ENCODE peak calls at places on chromosomes 12 and 14, in six cellular contexts. L, R, J, E, G and W are unnamed samples.

GRCh38 chr14:62213516-62213915 is 451.3 kb downstream of the SNAPC1 start:
- DNase-seq in R (no peak), L (no peak), J (no peak), G (no peak), E (no peak), W (peak)

GRCh38 chr14:21868442-21869046 is 194.9 kb upstream of the OR4E1 start:
- DNase-seq in G (peak), E (peak), R (no peak), L (peak), J (peak), W (no peak)

GRCh38 chr14:104895786-104896642 is 28.7 kb upstream of the PLD4 start:
- DNase-seq in G (no peak), R (no peak), L (peak), J (no peak), E (peak), W (no peak)

GRCh38 chr14:101711041-101711861 is 50.3 kb upstream of the PPP2R5C start:
- DNase-seq in E (peak), L (peak), G (no peak), R (no peak), J (no peak), W (no peak)

GRCh38 chr12:108468149-108468968 is 46.7 kb upstream of the FICD start:
- DNase-seq in E (no peak), G (peak), L (no peak), J (peak), R (no peak), W (no peak)

GRCh38 chr12:27875677-27876076 is 95.6 kb upstream of the MANSC4 start:
- DNase-seq in G (no peak), J (no peak), L (no peak), E (no peak), R (no peak), W (no peak)

GRCh38 chr12:33813536-33813935 is 208.8 kb upstream of the ALG10 start:
- DNase-seq in L (no peak), E (no peak), R (no peak), G (no peak), J (no peak), W (no peak)

GRCh38 chr12:44457465-44457864 is 418.6 kb downstream of the NELL2 start:
- DNase-seq in L (no peak), J (no peak), E (no peak), G (no peak), R (no peak), W (no peak)

GRCh38 chr14:94768521-94769412 is 1.1 kb downstream of the GSC start:
- DNase-seq in J (no peak), E (peak), R (no peak), L (no peak), G (no peak), W (no peak)

GRCh38 chr12:22229652-22230279 is 104.7 kb downstream of the ST8SIA1 start:
- DNase-seq in G (no peak), E (no peak), L (no peak), J (no peak), R (no peak), W (no peak)

GRCh38 chr14:72434856-72435255 is 459.0 kb downstream of the DPF3 start:
- DNase-seq in L (no peak), R (no peak), G (no peak), J (no peak), E (no peak), W (no peak)

GRCh38 chr14:32560213-32560857 is 231.2 kb downstream of the AKAP6 start:
- DNase-seq in E (peak), G (peak), L (peak), J (peak), R (no peak), W (peak)

GRCh38 chr12:125324861-125325260 is 259.6 kb downstream of the AACS start:
- DNase-seq in G (no peak), J (no peak), L (no peak), E (no peak), R (no peak), W (no peak)

GRCh38 chr12:128803788-128804187 is 20.0 kb downstream of the SLC15A4 start:
- DNase-seq in G (no peak), L (no peak), J (no peak), R (no peak), E (no peak), W (no peak)

GRCh38 chr12:85920324-85920947 is 46.3 kb downstream of the NTS start:
- DNase-seq in R (no peak), J (peak), E (no peak), L (no peak), G (no peak), W (no peak)

GRCh38 chr12:55073043-55074022 is 52.9 kb upstream of the OR9K2 start:
- DNase-seq in R (no peak), J (peak), L (peak), E (peak), G (peak), W (no peak)

GRCh38 chr12:79001404-79001803 is 136.8 kb downstream of the SYT1 start:
- DNase-seq in R (no peak), J (no peak), G (no peak), E (no peak), L (no peak), W (no peak)

GRCh38 chr14:50232276-50232642 is 881 bp upstream of the SOS2 start:
- DNase-seq in E (no peak), G (no peak), R (no peak), L (no peak), J (no peak), W (no peak)

GRCh38 chr14:99725774-99726537 is 41.9 kb downstream of the CYP46A1 start:
- DNase-seq in J (no peak), R (no peak), G (no peak), E (no peak), L (no peak), W (no peak)

GRCh38 chr12:120783197-120783596 is 57.6 kb downstream of the ACADS start:
- DNase-seq in R (no peak), J (no peak), L (no peak), E (no peak), G (no peak), W (peak)

GRCh38 chr14:37340353-37340752 is 142.6 kb downstream of the MIPOL1 start:
- DNase-seq in G (no peak), E (no peak), R (no peak), L (no peak), J (no peak), W (no peak)

GRCh38 chr14:32571995-32572866 is 243.1 kb downstream of the AKAP6 start:
- DNase-seq in L (no peak), R (no peak), E (no peak), G (no peak), J (no peak), W (no peak)

GRCh38 chr12:11014234-11014633 is 8.2 kb downstream of the TAS2R19 start:
- DNase-seq in E (no peak), L (no peak), J (no peak), G (no peak), R (no peak), W (no peak)

GRCh38 chr14:49774111-49774510 is 6.2 kb downstream of the KLHDC2 start:
- DNase-seq in R (no peak), L (no peak), J (no peak), E (no peak), G (no peak), W (no peak)

GRCh38 chr14:24915403-24915921 is 134.5 kb downstream of the STXBP6 start:
- DNase-seq in E (no peak), J (no peak), R (no peak), G (no peak), L (no peak), W (no peak)

GRCh38 chr14:64715628-64716412 is 11.6 kb downstream of the PLEKHG3 start:
- DNase-seq in E (peak), R (no peak), L (peak), G (no peak), J (no peak), W (no peak)

GRCh38 chr14:64719601-64720000 is 15.4 kb downstream of the PLEKHG3 start:
- DNase-seq in J (no peak), R (no peak), L (no peak), G (no peak), E (peak), W (no peak)

GRCh38 chr14:64720190-64720589 is 16.0 kb downstream of the PLEKHG3 start:
- DNase-seq in L (peak), R (no peak), E (peak), G (no peak), J (no peak), W (peak)

GRCh38 chr14:64718762-64719161 is 14.5 kb downstream of the PLEKHG3 start:
- DNase-seq in R (no peak), G (no peak), E (peak), J (no peak), L (no peak), W (no peak)

GRCh38 chr14:64717870-64718269 is 13.6 kb downstream of the PLEKHG3 start:
- DNase-seq in R (no peak), J (no peak), L (no peak), E (peak), G (no peak), W (no peak)
- H3K27ac ChIP-seq in R (peak), J (no peak), L (peak), E (peak), G (peak), W (peak)

DNA sequence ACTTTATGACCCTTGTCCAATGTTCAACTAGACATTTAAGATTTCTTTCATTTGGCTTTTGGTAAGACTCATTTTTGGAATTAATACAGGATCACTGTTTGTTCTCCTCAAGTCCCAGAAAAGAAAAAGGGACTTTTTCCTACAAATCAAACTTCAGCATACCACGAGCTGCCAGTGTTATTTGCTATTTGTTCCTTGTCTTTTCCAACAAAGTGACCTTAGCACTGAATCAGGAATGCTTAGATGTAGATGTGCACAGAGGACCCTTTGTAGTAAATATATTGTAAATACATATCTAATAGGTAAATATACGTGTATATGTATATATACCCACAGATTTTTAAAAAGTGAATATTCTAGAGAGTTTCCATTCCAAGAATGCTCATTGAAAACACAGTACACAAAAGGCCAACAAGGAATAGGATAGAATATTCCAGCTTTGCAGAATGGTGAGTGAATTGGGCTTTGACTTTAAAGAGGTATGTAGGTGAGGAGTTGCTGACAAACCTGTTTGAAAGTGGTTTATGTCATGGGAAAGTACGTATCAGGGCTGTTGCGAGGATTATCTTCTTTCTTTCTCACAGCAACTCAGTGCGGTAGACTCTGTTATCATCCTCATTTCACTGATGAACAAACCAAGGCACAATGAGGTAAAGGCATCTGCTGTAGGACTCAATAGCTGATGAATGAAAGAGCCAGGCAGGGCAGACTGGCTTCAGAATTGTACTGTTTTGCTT is 65.0 kb downstream of the HMGA2 start:
- DNase-seq in G (no peak), J (no peak), L (no peak), E (no peak), R (no peak), W (no peak)
- H3K27ac ChIP-seq in G (no peak), J (no peak), L (no peak), E (no peak), R (no peak), W (peak)

GRCh38 chr12:1828863-1829262 is 8.5 kb downstream of the LRTM2 start:
- DNase-seq in E (no peak), R (no peak), L (no peak), J (no peak), G (no peak), W (no peak)
- H3K27ac ChIP-seq in E (no peak), R (no peak), L (no peak), J (no peak), G (no peak), W (no peak)

GRCh38 chr12:1500095-1500801 is 94.1 kb downstream of the FBXL14 start:
- DNase-seq in E (no peak), J (no peak), G (peak), R (no peak), L (no peak), W (no peak)
- H3K27ac ChIP-seq in E (no peak), J (no peak), G (no peak), R (no peak), L (no peak), W (no peak)

GRCh38 chr12:131910302-131911110 is 16.1 kb downstream of the ULK1 start:
- DNase-seq in G (no peak), R (no peak), E (no peak), L (no peak), J (no peak), W (no peak)
- H3K27ac ChIP-seq in G (no peak), R (no peak), E (no peak), L (no peak), J (no peak), W (no peak)